ENCODE peak calls at places on chromosome 17, in ten cellular contexts. I, X, A, C, G, S, T, B, R and W are unnamed samples.

GRCh38 chr17:38872671-38873385 is 3.0 kb downstream of the LASP1 start:
- DNase-seq in I (no peak), X (no peak), A (no peak), C (no peak), G (no peak), S (no peak), T (no peak), B (no peak), R (peak), W (no peak)

GRCh38 chr17:47315451-47316266 is 8.1 kb upstream of the EFCAB13 start:
- DNase-seq in I (peak), X (no peak), A (peak), C (peak), G (no peak), S (peak), T (peak), B (peak), R (peak), W (no peak)

GRCh38 chr17:83053779-83054451 is 25.5 kb upstream of the METRNL start:
- DNase-seq in I (no peak), X (peak), A (peak), C (no peak), G (no peak), S (no peak), T (no peak), B (no peak), R (no peak), W (no peak)

GRCh38 chr17:43517615-43518386 is 28.3 kb downstream of the ETV4 start:
- DNase-seq in I (peak), X (no peak), A (peak), C (peak), G (no peak), S (no peak), T (no peak), B (no peak), R (no peak), W (no peak)

GRCh38 chr17:9934354-9934753 is 29.3 kb upstream of the RCVRN start:
- DNase-seq in I (no peak), X (no peak), A (no peak), C (no peak), G (no peak), S (no peak), T (no peak), B (no peak), R (no peak), W (no peak)

GRCh38 chr17:6496636-6497441 is 52.6 kb downstream of the PIMREG start:
- DNase-seq in I (no peak), X (peak), A (no peak), C (no peak), G (no peak), S (no peak), T (no peak), B (no peak), R (peak), W (no peak)

GRCh38 chr17:52158450-52159042 is at the start of gene CA10:
- DNase-seq in I (no peak), X (peak), A (no peak), C (no peak), G (no peak), S (no peak), T (no peak), B (no peak), R (peak), W (no peak)

GRCh38 chr17:41067281-41067680 is 1.6 kb upstream of the KRTAP2-4 start:
- DNase-seq in I (peak), X (no peak), A (no peak), C (no peak), G (no peak), S (no peak), T (no peak), B (no peak), R (no peak), W (no peak)

GRCh38 chr17:61619493-61619892 is 28.5 kb upstream of the NACA2 start:
- DNase-seq in I (peak), X (no peak), A (no peak), C (no peak), G (no peak), S (peak), T (no peak), B (no peak), R (no peak), W (no peak)

GRCh38 chr17:6914711-6915110 is 81.1 kb upstream of the ALOX12 start:
- DNase-seq in I (peak), X (no peak), A (no peak), C (no peak), G (no peak), S (no peak), T (no peak), B (no peak), R (no peak), W (no peak)

GRCh38 chr17:18163528-18163927 is 20.1 kb upstream of the ALKBH5 start:
- DNase-seq in I (no peak), X (no peak), A (no peak), C (no peak), G (no peak), S (no peak), T (no peak), B (no peak), R (no peak), W (no peak)

GRCh38 chr17:12568358-12569251 is 97.1 kb upstream of the MYOCD start:
- DNase-seq in I (no peak), X (no peak), A (no peak), C (no peak), G (no peak), S (no peak), T (no peak), B (no peak), R (no peak), W (no peak)

GRCh38 chr17:64441772-64442549 is 7.0 kb upstream of the MILR1 start:
- DNase-seq in I (no peak), X (no peak), A (peak), C (peak), G (no peak), S (no peak), T (no peak), B (no peak), R (no peak), W (no peak)

GRCh38 chr17:4822835-4823234 is 10.3 kb upstream of the MINK1 start:
- DNase-seq in I (no peak), X (no peak), A (no peak), C (no peak), G (no peak), S (no peak), T (no peak), B (no peak), R (no peak), W (no peak)

GRCh38 chr17:80025140-80025539 is 10.5 kb downstream of the TBC1D16 start:
- DNase-seq in I (no peak), X (peak), A (no peak), C (no peak), G (no peak), S (no peak), T (peak), B (no peak), R (peak), W (no peak)

GRCh38 chr17:8621585-8621984 is 8.9 kb downstream of the MYH10 start:
- DNase-seq in I (peak), X (no peak), A (no peak), C (peak), G (no peak), S (no peak), T (no peak), B (no peak), R (no peak), W (no peak)

GRCh38 chr17:56313201-56313600 is 159.9 kb downstream of the ANKFN1 start:
- DNase-seq in I (no peak), X (no peak), A (no peak), C (no peak), G (no peak), S (no peak), T (no peak), B (no peak), R (no peak), W (no peak)

GRCh38 chr17:48618366-48618896 is 3.3 kb upstream of the HOXB8 start:
- DNase-seq in I (peak), X (peak), A (peak), C (peak), G (peak), S (peak), T (peak), B (peak), R (peak), W (peak)

GRCh38 chr17:66813314-66813713 is 21.6 kb upstream of the CACNG5 start:
- DNase-seq in I (no peak), X (no peak), A (no peak), C (no peak), G (no peak), S (no peak), T (no peak), B (no peak), R (no peak), W (no peak)

GRCh38 chr17:72077326-72077960 is 43.4 kb upstream of the SOX9 start:
- DNase-seq in I (no peak), X (no peak), A (no peak), C (no peak), G (no peak), S (no peak), T (no peak), B (no peak), R (no peak), W (no peak)

GRCh38 chr17:61106354-61106753 is 293.3 kb upstream of the TBX2 start:
- DNase-seq in I (no peak), X (no peak), A (no peak), C (no peak), G (no peak), S (no peak), T (no peak), B (no peak), R (peak), W (no peak)

GRCh38 chr17:27320222-27320560 is 26.3 kb downstream of the WSB1 start:
- DNase-seq in I (no peak), X (no peak), A (no peak), C (no peak), G (no peak), S (no peak), T (no peak), B (no peak), R (no peak), W (no peak)

GRCh38 chr17:74779948-74780400 is 3.8 kb upstream of the NAT9 start:
- DNase-seq in I (no peak), X (no peak), A (peak), C (no peak), G (no peak), S (no peak), T (no peak), B (peak), R (no peak), W (no peak)

GRCh38 chr17:80751460-80752368 is 207.1 kb downstream of the RPTOR start:
- DNase-seq in I (peak), X (no peak), A (peak), C (peak), G (peak), S (no peak), T (no peak), B (no peak), R (no peak), W (no peak)

GRCh38 chr17:43406676-43407645 is 8.2 kb downstream of the ARL4D start:
- DNase-seq in I (peak), X (no peak), A (no peak), C (peak), G (no peak), S (no peak), T (no peak), B (no peak), R (no peak), W (no peak)

GRCh38 chr17:51152766-51153209 is 571 bp upstream of the NME1 start:
- DNase-seq in I (peak), X (no peak), A (no peak), C (no peak), G (no peak), S (no peak), T (no peak), B (no peak), R (no peak), W (no peak)

GRCh38 chr17:35297666-35298065 is 54.8 kb downstream of the SLFN5 start:
- DNase-seq in I (peak), X (no peak), A (no peak), C (no peak), G (no peak), S (no peak), T (no peak), B (no peak), R (no peak), W (no peak)

GRCh38 chr17:45283711-45284110 is 21.8 kb upstream of the SPATA32 start:
- DNase-seq in I (no peak), X (peak), A (no peak), C (no peak), G (no peak), S (no peak), T (no peak), B (no peak), R (no peak), W (no peak)